ENCODE peak calls at places on chromosomes 1 and 21, in eight cellular contexts. X is GM23338; T is pancreas; L is CD8-positive, alpha-beta T cell; W is SK-N-SH; M is heart right ventricle; U is heart left ventricle; P is thoracic aorta. H is an unnamed sample.

GRCh38 chr1:190436615-190437014 is 41.0 kb downstream of the BRINP3 start:
- DNase-seq in X (no peak), P (no peak), T (no peak), M (no peak), L (no peak), W (peak; percentile 19), U (no peak), H (no peak)

GRCh38 chr1:53339736-53340385 is 12.0 kb upstream of the LRP8 start:
- DNase-seq in L (no peak), T (no peak), M (no peak), P (no peak), X (no peak), W (no peak), U (no peak), H (peak; percentile 54)

GRCh38 chr1:230077011-230077410 is 10.0 kb downstream of the GALNT2 start:
- DNase-seq in T (no peak), P (no peak), L (no peak), X (no peak), W (no peak), M (no peak), U (no peak), H (no peak)

GRCh38 chr1:63651110-63651776 is 58.0 kb downstream of the PGM1 start:
- DNase-seq in M (no peak), L (no peak), W (no peak), U (no peak), P (no peak), X (no peak), T (no peak), H (no peak)

GRCh38 chr1:30353637-30354036 is 369.7 kb downstream of the MATN1 start:
- DNase-seq in M (no peak), X (peak; percentile 47), L (no peak), U (no peak), P (no peak), W (no peak), T (no peak), H (no peak)

GRCh38 chr1:44057293-44057692 is 26.0 kb upstream of the SLC6A9 start:
- DNase-seq in W (no peak), L (no peak), X (no peak), M (no peak), P (no peak), T (no peak), U (no peak), H (no peak)

GRCh38 chr1:39305555-39305954 is 101.1 kb downstream of the MACF1 start:
- DNase-seq in M (no peak), P (no peak), L (no peak), T (no peak), U (no peak), W (peak; percentile 7), X (no peak), H (no peak)

GRCh38 chr1:231091853-231092301 is 51.8 kb upstream of the FAM89A start:
- DNase-seq in U (no peak), X (peak; percentile 84), T (peak; percentile 13), P (no peak), L (no peak), M (no peak), W (no peak), H (no peak)

GRCh38 chr21:37208056-37208705 is 59.0 kb downstream of the VPS26C start:
- DNase-seq in L (no peak), U (peak; percentile 88), W (peak; percentile 56), X (no peak), P (peak; percentile 73), M (peak; percentile 84), T (peak; percentile 22), H (peak; percentile 79)

GRCh38 chr1:85372683-85373446 is 92.1 kb downstream of the DDAH1 start:
- DNase-seq in X (no peak), T (no peak), M (no peak), U (no peak), L (no peak), W (no peak), P (no peak), H (no peak)

GRCh38 chr21:46057710-46058241 is 40.1 kb upstream of the COL6A2 start:
- DNase-seq in L (no peak), P (no peak), T (no peak), X (no peak), M (no peak), U (no peak), W (no peak), H (peak; percentile 67)

GRCh38 chr21:26918318-26919065 is 48.4 kb downstream of the ADAMTS5 start:
- DNase-seq in M (no peak), T (no peak), X (no peak), L (no peak), W (no peak), P (no peak), U (no peak), H (no peak)

GRCh38 chr1:10001016-10001665 is 4.1 kb downstream of the RBP7 start:
- DNase-seq in U (no peak), L (no peak), W (no peak), M (no peak), X (no peak), P (no peak), T (no peak), H (no peak)

GRCh38 chr1:168210312-168210711 is 15.5 kb upstream of the SFT2D2 start:
- DNase-seq in X (no peak), U (no peak), L (no peak), T (no peak), M (no peak), P (no peak), W (no peak), H (no peak)

GRCh38 chr1:14334336-14335176 is 263.9 kb upstream of the KAZN start:
- DNase-seq in M (no peak), P (no peak), U (no peak), L (no peak), W (no peak), X (no peak), T (no peak), H (no peak)

GRCh38 chr1:27862671-27863551 is 9.4 kb upstream of the THEMIS2 start:
- DNase-seq in P (no peak), M (peak; percentile 59), U (peak; percentile 78), T (no peak), W (no peak), X (no peak), L (no peak), H (peak; percentile 86)

GRCh38 chr21:32448803-32449594 is 36.5 kb downstream of the EVA1C start:
- DNase-seq in X (no peak), T (no peak), M (no peak), U (no peak), W (no peak), L (no peak), P (no peak), H (no peak)

GRCh38 chr1:204746838-204747442 is 61.4 kb upstream of the LRRN2 start:
- DNase-seq in M (no peak), X (peak; percentile 79), T (peak; percentile 26), L (peak; percentile 15), P (no peak), U (no peak), W (peak; percentile 52), H (peak; percentile 31)

GRCh38 chr1:44679468-44679867 is 5.0 kb downstream of the ARMH1 start:
- DNase-seq in X (no peak), P (no peak), W (no peak), L (no peak), U (no peak), T (no peak), M (no peak), H (no peak)

GRCh38 chr1:44417351-44418021 is 12.4 kb downstream of the RNF220 start:
- DNase-seq in T (no peak), X (peak; percentile 97), M (no peak), L (no peak), W (peak; percentile 81), U (peak; percentile 60), P (no peak), H (peak; percentile 28)

GRCh38 chr1:207698822-207699483 is 52.9 kb upstream of the CD46 start:
- DNase-seq in P (no peak), X (peak; percentile 85), W (peak; percentile 24), U (peak; percentile 27), M (peak; percentile 24), T (peak; percentile 27), L (peak; percentile 4), H (no peak)

GRCh38 chr1:51729824-51730284 is 113.0 kb downstream of the OSBPL9 start:
- DNase-seq in U (no peak), X (no peak), L (no peak), W (no peak), T (no peak), P (no peak), M (no peak), H (no peak)

GRCh38 chr1:147745271-147745670 is 15.1 kb downstream of the GJA5 start:
- DNase-seq in P (no peak), U (no peak), T (no peak), M (no peak), W (no peak), L (no peak), X (no peak), H (no peak)

GRCh38 chr1:206575165-206575893 is 36.9 kb downstream of the EIF2D start:
- DNase-seq in X (peak; percentile 22), P (no peak), U (peak; percentile 70), T (no peak), M (peak; percentile 70), L (no peak), W (no peak), H (no peak)

GRCh38 chr1:202283991-202284390 is 57.7 kb downstream of the UBE2T start:
- DNase-seq in M (no peak), T (no peak), X (no peak), U (no peak), P (no peak), L (no peak), W (no peak), H (no peak)
- H3K4me3 ChIP-seq in M (no peak overlapping the region), T (no peak overlapping the region), X (no peak overlapping the region), U (no peak overlapping the region), P (no peak overlapping the region), L (no peak overlapping the region), W (no peak overlapping the region), H (no peak overlapping the region)

DNA sequence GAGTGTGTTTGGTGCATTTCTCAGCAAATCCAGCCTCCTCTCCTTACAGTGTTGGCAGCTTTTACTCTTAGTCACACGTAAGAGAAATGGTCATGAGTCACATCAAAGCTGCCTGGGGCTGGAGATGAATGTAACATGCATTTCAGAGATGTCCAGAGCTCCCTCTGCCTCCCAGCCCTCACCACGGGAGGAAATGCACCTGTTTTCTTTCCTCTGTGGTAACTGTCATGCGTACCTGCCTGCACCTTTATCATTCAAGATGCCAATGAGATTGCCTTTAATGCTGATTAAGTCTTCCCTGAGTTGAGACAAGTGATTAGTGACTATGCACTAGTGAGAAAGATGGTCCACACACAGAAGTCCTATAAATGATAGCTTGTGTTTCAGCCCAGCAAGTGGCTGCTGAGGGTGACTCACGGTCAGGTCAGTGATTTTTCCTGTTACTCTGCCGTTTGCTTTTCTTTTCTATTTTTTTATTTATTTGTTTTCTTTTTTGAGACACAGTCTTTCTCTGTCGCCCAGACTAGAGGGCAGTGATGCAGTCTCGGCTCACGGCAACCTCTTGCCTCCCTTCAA is 277.3 kb upstream of the FMN2 start:
- DNase-seq in L (no peak), U (no peak), T (no peak), X (peak; percentile 78), W (peak; percentile 59), P (no peak), M (no peak), H (no peak)
- H3K27ac ChIP-seq in L (no peak overlapping the region), U (no peak overlapping the region), T (no peak overlapping the region), X (peak overlapping the region; percentile 64), W (peak overlapping the region; percentile 74), P (peak overlapping the region; percentile 51), M (no peak overlapping the region), H (peak overlapping the region; percentile 49)

GRCh38 chr1:244388961-244389360 is 62.7 kb downstream of the ADSS2 start:
- DNase-seq in L (no peak), W (no peak), M (no peak), P (no peak), T (no peak), X (no peak), U (no peak), H (no peak)
- H3K4me3 ChIP-seq in L (no peak overlapping the region), W (no peak overlapping the region), M (no peak overlapping the region), P (peak overlapping the region; percentile 4), T (no peak overlapping the region), X (no peak overlapping the region), U (no peak overlapping the region), H (peak overlapping the region; percentile 2)

GRCh38 chr1:82329226-82329625 is 528.5 kb downstream of the ADGRL2 start:
- DNase-seq in L (no peak), P (no peak), W (no peak), M (no peak), U (no peak), T (no peak), X (peak; percentile 26), H (no peak)
- H3K27ac ChIP-seq in L (no peak overlapping the region), P (no peak overlapping the region), W (no peak overlapping the region), M (no peak overlapping the region), U (no peak overlapping the region), T (no peak overlapping the region), X (no peak overlapping the region), H (no peak overlapping the region)

H was measured in tibial artery.